ENCODE peak calls at places on chromosomes 3 and 15, in five cellular contexts. Q, A, Y, C and H are unnamed samples.

GRCh38 chr3:79491029-79491634 is 276.7 kb downstream of the ROBO1 start:
- DNase-seq in Q (peak), A (no peak), C (no peak), Y (no peak), H (no peak)

GRCh38 chr3:45950686-45951600 is 7.7 kb downstream of the CXCR6 start:
- DNase-seq in Y (no peak), C (no peak), Q (no peak), A (no peak), H (no peak)

GRCh38 chr3:142875099-142875498 is 13.8 kb downstream of the PCOLCE2 start:
- DNase-seq in Y (no peak), C (no peak), Q (no peak), A (no peak), H (no peak)

GRCh38 chr3:54120657-54121403 is 1.5 kb upstream of the CACNA2D3 start:
- DNase-seq in A (peak), Y (no peak), C (no peak), Q (peak), H (no peak)

GRCh38 chr15:38562278-38562677 is 2.3 kb downstream of the RASGRP1 start:
- DNase-seq in A (no peak), Q (no peak), Y (no peak), C (no peak), H (no peak)

GRCh38 chr15:43441316-43441715 is 51.6 kb downstream of the TP53BP1 start:
- DNase-seq in C (peak), A (no peak), Q (peak), Y (peak), H (no peak)

GRCh38 chr3:161031134-161031533 is 74.0 kb downstream of the B3GALNT1 start:
- DNase-seq in Y (no peak), A (no peak), Q (no peak), C (peak), H (no peak)

GRCh38 chr3:58471025-58471887 is 20.6 kb upstream of the KCTD6 start:
- DNase-seq in A (peak), C (peak), Q (peak), Y (peak), H (peak)

GRCh38 chr3:169624533-169624972 is 39.0 kb downstream of the MECOM start:
- DNase-seq in C (no peak), Q (peak), A (no peak), Y (peak), H (no peak)

GRCh38 chr3:107634142-107634489 is 111.4 kb downstream of the BBX start:
- DNase-seq in Y (no peak), Q (no peak), C (no peak), A (no peak), H (no peak)

GRCh38 chr15:93144477-93145270 is 55.7 kb upstream of the RGMA start:
- DNase-seq in A (no peak), Q (no peak), C (no peak), Y (no peak), H (no peak)

GRCh38 chr15:57566840-57567239 is 24.9 kb upstream of the MYZAP start:
- DNase-seq in C (no peak), A (no peak), Y (no peak), Q (no peak), H (no peak)

GRCh38 chr3:146222204-146223046 is 28.5 kb downstream of the PLSCR4 start:
- DNase-seq in C (peak), A (no peak), Y (peak), Q (peak), H (no peak)

GRCh38 chr15:48897144-48897814 is 19.3 kb downstream of the EID1 start:
- DNase-seq in A (no peak), C (no peak), Q (peak), Y (peak), H (no peak)

GRCh38 chr3:127674793-127675189 is 2.0 kb downstream of the ABTB1 start:
- DNase-seq in A (no peak), C (no peak), Q (no peak), Y (no peak), H (no peak)

GRCh38 chr15:95850837-95851236 is 479.7 kb upstream of the NR2F2 start:
- DNase-seq in Y (no peak), A (no peak), C (no peak), Q (no peak), H (no peak)

GRCh38 chr15:75625542-75626347 is at the start of gene SNUPN:
- DNase-seq in C (peak), Q (peak), A (no peak), Y (peak), H (no peak)

GRCh38 chr3:33439421-33440327 is 531 bp downstream of the UBP1 start:
- DNase-seq in Y (peak), A (no peak), C (peak), Q (peak), H (no peak)

GRCh38 chr15:78340243-78341056 is at the start of gene CRABP1:
- DNase-seq in C (peak), Q (no peak), Y (no peak), A (no peak), H (no peak)
- H3K4me3 ChIP-seq in C (no peak), Q (no peak), Y (no peak), A (no peak), H (no peak)

GRCh38 chr15:79168922-79169322 is 78.3 kb upstream of the RASGRF1 start:
- DNase-seq in A (peak), Q (peak), C (peak), Y (peak), H (no peak)
- TF ChIP-seq CTCF in A (peak), Q (no peak), C (peak), Y (peak), H (no peak)

DNA sequence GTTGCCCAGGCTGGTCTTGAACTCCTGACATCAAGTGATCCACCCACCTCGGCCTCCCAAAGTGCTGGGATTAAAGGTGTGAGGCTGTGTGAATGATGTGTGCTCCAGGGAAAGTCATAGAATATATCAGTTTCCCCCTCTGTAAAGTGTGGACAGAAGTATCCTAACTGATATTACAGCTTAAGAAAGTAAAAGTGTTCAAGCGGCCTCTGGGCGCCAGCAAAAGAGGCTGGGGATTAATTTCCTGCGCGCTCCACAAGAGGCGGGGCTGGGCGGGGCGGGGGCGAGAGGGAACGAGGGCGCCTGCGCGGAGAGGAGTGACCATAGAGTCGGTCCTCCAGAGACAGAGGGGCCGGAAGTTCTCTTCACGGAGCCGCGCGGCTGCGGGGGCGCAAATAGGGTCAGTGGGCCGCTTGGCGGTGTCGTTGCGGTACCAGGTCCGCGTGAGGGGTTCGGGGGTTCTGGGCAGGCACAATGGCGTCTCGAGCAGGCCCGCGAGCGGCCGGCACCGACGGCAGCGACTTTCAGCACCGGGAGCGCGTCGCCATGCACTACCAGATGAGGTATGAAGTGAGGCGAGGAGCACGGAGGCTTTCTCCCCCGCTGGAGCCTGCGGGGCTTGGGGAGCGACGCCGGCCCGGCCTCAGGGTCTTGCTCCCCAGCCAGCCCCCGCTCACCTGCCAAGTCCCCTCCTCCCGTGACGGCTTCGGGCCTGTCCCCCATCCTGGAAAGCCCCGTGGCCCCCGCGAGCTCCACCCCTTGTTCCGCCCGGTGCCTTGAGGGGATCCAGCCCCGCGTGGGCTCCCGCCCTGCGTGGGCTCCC is at the start of gene JAGN1:
- DNase-seq in Q (peak), C (peak), A (no peak), Y (peak), H (no peak)
- H3K4me3 ChIP-seq in Q (peak), C (peak), A (peak), Y (peak), H (peak)

GRCh38 chr3:52770581-52771333 is at the start of gene NEK4:
- DNase-seq in C (peak), Y (peak), A (peak), Q (peak), H (peak)
- TF ChIP-seq CTCF in C (no peak), Y (no peak), A (no peak), Q (no peak), H (no peak)